ENCODE peak calls at places on chromosomes 12 and 14, in four cellular contexts. E, F, N and Y are unnamed samples.

GRCh38 chr12:119695034-119695433 is 27.1 kb downstream of the PRKAB1 start:
- DNase-seq in E (no peak), F (no peak), N (no peak), Y (no peak)

GRCh38 chr14:39374846-39375245 is 57.4 kb downstream of the FBXO33 start:
- DNase-seq in E (no peak), F (peak), N (no peak), Y (no peak)

GRCh38 chr12:118377005-118377890 is 893 bp downstream of the SUDS3 start:
- DNase-seq in E (no peak), F (no peak), N (no peak), Y (no peak)

GRCh38 chr12:1590083-1590979 is 4.0 kb downstream of the FBXL14 start:
- DNase-seq in E (no peak), F (peak), N (no peak), Y (no peak)

GRCh38 chr12:100197486-100197885 is 3.1 kb upstream of the ACTR6 start:
- DNase-seq in E (no peak), F (no peak), N (no peak), Y (no peak)

GRCh38 chr12:85468356-85469157 is 188.5 kb downstream of the ALX1 start:
- DNase-seq in E (peak), F (peak), N (peak), Y (no peak)

GRCh38 chr14:37048666-37049071 is 123.7 kb downstream of the SLC25A21 start:
- DNase-seq in E (no peak), F (peak), N (no peak), Y (no peak)

GRCh38 chr12:5432011-5432400 is at the start of gene NTF3:
- DNase-seq in E (no peak), F (no peak), N (peak), Y (no peak)

GRCh38 chr14:104105822-104106470 is 20.4 kb downstream of the ASPG start:
- DNase-seq in E (peak), F (no peak), N (no peak), Y (no peak)

GRCh38 chr12:13566286-13566685 is 369.8 kb downstream of the EMP1 start:
- DNase-seq in E (no peak), F (peak), N (no peak), Y (no peak)